ENCODE peak calls at places on chromosome 21, in four cellular contexts. A is ACHN, U is HFF-Myc, L is amniotic stem cell. V is an unnamed sample.

GRCh38 chr21:41232055-41232454 is 64.1 kb downstream of the BACE2 start:
- DNase-seq in A (no peak), U (no peak), L (no peak), V (no peak)

GRCh38 chr21:14838400-14838799 is 226.4 kb downstream of the NRIP1 start:
- DNase-seq in A (no peak), U (no peak), L (no peak), V (no peak)

GRCh38 chr21:31974454-31974985 is 101.7 kb downstream of the HUNK start:
- DNase-seq in A (no peak), U (no peak), L (no peak), V (no peak)

GRCh38 chr21:16424331-16424749 is 694.6 kb downstream of the USP25 start:
- DNase-seq in A (no peak), U (no peak), L (no peak), V (no peak)

GRCh38 chr21:41506526-41507520 is 1.1 kb downstream of the TMPRSS2 start:
- DNase-seq in A (no peak), U (no peak), L (no peak), V (no peak)

GRCh38 chr21:45386728-45387371 is 18.1 kb upstream of the COL18A1 start:
- DNase-seq in A (peak; percentile 66), U (peak; percentile 95), L (peak; percentile 70), V (peak; percentile 88)

GRCh38 chr21:41603476-41603875 is 95.5 kb upstream of the TMPRSS2 start:
- DNase-seq in A (no peak), U (no peak), L (no peak), V (no peak)

GRCh38 chr21:34583926-34584563 is 30.9 kb downstream of the RCAN1 start:
- DNase-seq in A (no peak), U (no peak), L (no peak), V (no peak)

V was measured in BJ.